ENCODE peak calls at places on chromosomes 4 and X, in four cellular contexts. N is RWPE1, U is left lung, G is GM23248. M is an unnamed sample.

GRCh38 chr4:152535236-152535902 is 523 bp downstream of the FBXW7 start:
- DNase-seq in N (peak), U (peak), G (peak), M (no peak)

GRCh38 chrX:130552444-130553073 is 150.8 kb downstream of the RBMX2 start:
- DNase-seq in G (no peak), N (no peak), U (no peak), M (no peak)

GRCh38 chrX:40719218-40719617 is 16.1 kb downstream of the MED14 start:
- DNase-seq in U (no peak), N (peak), G (peak), M (peak)

GRCh38 chr4:132614682-132615081 is 534.4 kb upstream of the PCDH10 start:
- DNase-seq in N (no peak), G (peak), U (no peak), M (no peak)

GRCh38 chrX:51893931-51894696 is 691 bp downstream of the MAGED1 start:
- DNase-seq in N (peak), G (peak), U (peak), M (no peak)

GRCh38 chrX:63784902-63785692 is at the start of gene ARHGEF9:
- DNase-seq in N (no peak), G (peak), U (no peak), M (no peak)

GRCh38 chr4:15577508-15577907 is 77.6 kb downstream of the FBXL5 start:
- DNase-seq in U (no peak), N (no peak), G (peak), M (no peak)

GRCh38 chr4:76458829-76459228 is 23.8 kb downstream of the SHROOM3 start:
- DNase-seq in N (no peak), U (no peak), G (no peak), M (no peak)

GRCh38 chrX:108307408-108308085 is 130.7 kb downstream of the COL4A6 start:
- DNase-seq in U (peak), N (no peak), G (no peak), M (no peak)

GRCh38 chr4:101205878-101206277 is 141.4 kb downstream of the PPP3CA start:
- DNase-seq in G (peak), N (no peak), U (no peak), M (no peak)

GRCh38 chr4:31365006-31365690 is 645.0 kb downstream of the PCDH7 start:
- DNase-seq in N (no peak), G (no peak), U (peak), M (no peak)

GRCh38 chr4:10949039-10949728 is 264.6 kb upstream of the CLNK start:
- DNase-seq in G (no peak), U (no peak), N (no peak), M (no peak)

GRCh38 chr4:139552908-139553307 is 3.1 kb downstream of the SETD7 start:
- DNase-seq in G (no peak), N (no peak), U (no peak), M (no peak)

GRCh38 chr4:79074040-79074439 is 134.8 kb upstream of the PAQR3 start:
- DNase-seq in U (no peak), G (no peak), N (no peak), M (no peak)

GRCh38 chrX:106168107-106168506 is at the start of gene PWWP3B:
- DNase-seq in U (peak), N (peak), G (peak), M (no peak)

GRCh38 chr4:152063301-152064235 is 302.8 kb upstream of the GATB start:
- DNase-seq in U (no peak), N (peak), G (peak), M (peak)

GRCh38 chr4:126742048-126742447 is 890.7 kb upstream of the INTU start:
- DNase-seq in U (no peak), G (no peak), N (no peak), M (no peak)

DNA sequence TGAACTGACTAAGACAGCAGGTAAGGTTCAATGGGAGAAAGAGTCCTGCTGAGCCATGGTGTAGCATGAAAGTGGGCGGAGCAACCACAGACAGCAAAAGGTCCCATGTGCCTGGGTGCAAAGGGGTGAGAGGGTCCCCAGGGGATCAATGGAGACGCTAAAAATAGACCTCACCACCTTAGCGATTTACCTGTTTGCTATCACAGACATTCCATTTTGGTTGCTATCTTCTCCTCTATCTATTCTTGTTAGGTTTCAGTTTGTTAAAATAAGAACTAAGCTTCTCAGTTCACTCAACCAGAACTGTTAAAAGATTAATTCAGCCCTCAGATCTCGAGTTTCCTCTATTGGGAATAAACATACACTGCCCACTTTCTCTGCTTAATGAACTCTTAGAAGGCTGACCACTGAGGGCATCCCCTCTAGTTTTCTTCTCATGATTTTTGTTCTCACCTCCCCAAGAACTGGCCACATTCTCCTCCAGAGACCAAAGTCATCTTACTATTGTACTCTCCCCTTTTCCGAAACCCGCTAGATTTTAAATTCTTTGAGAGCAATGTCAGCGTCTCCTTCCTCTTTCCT is 136.7 kb downstream of the PARM1 start:
- DNase-seq in G (no peak), U (no peak), N (no peak), M (no peak)
- H3K27ac ChIP-seq in G (no peak), U (no peak), N (no peak), M (no peak)

DNA sequence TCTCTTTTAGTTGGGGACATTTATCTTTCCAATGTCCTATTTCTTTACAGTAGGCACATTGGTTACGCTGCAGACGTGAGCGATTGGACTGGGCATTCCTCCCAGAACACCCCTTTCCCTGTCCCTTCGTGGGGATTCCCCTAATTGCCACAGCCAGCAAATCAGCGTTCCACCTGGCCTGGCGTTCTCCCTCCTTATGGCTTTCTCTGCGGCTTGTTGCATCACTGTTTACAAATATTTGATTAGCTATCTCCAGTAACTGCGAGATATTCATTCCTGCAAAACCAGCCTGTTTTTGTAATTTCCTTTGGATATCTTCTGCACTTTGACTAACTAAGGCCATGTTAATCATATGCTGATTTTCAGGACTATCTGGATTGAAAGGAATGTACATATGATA is 202.5 kb upstream of the KLF8 start:
- DNase-seq in N (no peak), G (no peak), U (no peak), M (no peak)
- H3K27ac ChIP-seq in N (no peak), G (no peak), U (no peak), M (no peak)

GRCh38 chrX:48497871-48498270 is 10.9 kb upstream of the PORCN start:
- DNase-seq in N (no peak), U (no peak), G (peak), M (no peak)
- H3K27ac ChIP-seq in N (peak), U (no peak), G (peak), M (peak)

GRCh38 chrX:136166221-136166855 is 19.0 kb downstream of the FHL1 start:
- DNase-seq in U (no peak), G (peak), N (no peak), M (no peak)
- H3K27ac ChIP-seq in U (no peak), G (no peak), N (no peak), M (no peak)

GRCh38 chr4:680091-680490 is 5.7 kb downstream of the MYL5 start:
- DNase-seq in N (no peak), G (no peak), U (peak), M (no peak)

GRCh38 chr4:679571-680083 is 5.3 kb downstream of the MYL5 start:
- DNase-seq in N (no peak), G (no peak), U (no peak), M (no peak)

GRCh38 chr4:681736-682451 is 7.1 kb downstream of the SLC49A3 start:
- DNase-seq in U (peak), G (no peak), N (peak), M (no peak)

GRCh38 chr4:680565-680930 is 6.2 kb downstream of the MYL5 start:
- DNase-seq in U (peak), G (peak), N (no peak), M (no peak)

GRCh38 chr4:680931-681645 is 6.7 kb downstream of the MYL5 start:
- DNase-seq in G (peak), U (peak), N (no peak), M (no peak)
- H3K27ac ChIP-seq in G (no peak), U (peak), N (peak), M (no peak)

GRCh38 chr4:113645771-113646455 is 115.6 kb downstream of the CAMK2D start:
- DNase-seq in G (peak), U (no peak), N (peak), M (peak)
- H3K27ac ChIP-seq in G (peak), U (no peak), N (peak), M (peak)